ENCODE peak calls at places on chromosomes 4 and X, in four cellular contexts. One of them, this sample, is unnamed.

GRCh38 chr4:61214680-61215079 is 14.6 kb downstream of the ADGRL3 start:
- DNase-seq in AG09319: no peak
- DNase-seq in omental fat pad: no peak
- DNase-seq in activated CD8-positive, alpha-beta T cell treated with anti-CD3 and anti-CD28 coated beads for 36 hours: no peak
- DNase-seq in this sample: no peak

GRCh38 chrX:11386001-11386523 is 92.8 kb downstream of the AMELX start:
- DNase-seq in AG09319: peak; percentile 31
- DNase-seq in omental fat pad: no peak
- DNase-seq in activated CD8-positive, alpha-beta T cell treated with anti-CD3 and anti-CD28 coated beads for 36 hours: no peak
- DNase-seq in this sample: no peak

GRCh38 chr4:20464381-20464780 is 212.7 kb downstream of the SLIT2 start:
- DNase-seq in AG09319: no peak
- DNase-seq in omental fat pad: no peak
- DNase-seq in activated CD8-positive, alpha-beta T cell treated with anti-CD3 and anti-CD28 coated beads for 36 hours: no peak
- DNase-seq in this sample: no peak

GRCh38 chr4:176879370-176880116 is 86.8 kb upstream of the VEGFC start:
- DNase-seq in AG09319: no peak
- DNase-seq in omental fat pad: no peak
- DNase-seq in activated CD8-positive, alpha-beta T cell treated with anti-CD3 and anti-CD28 coated beads for 36 hours: no peak
- DNase-seq in this sample: no peak

GRCh38 chr4:184262901-184263300 is 45.2 kb upstream of the ENPP6 start:
- DNase-seq in AG09319: no peak
- DNase-seq in omental fat pad: no peak
- DNase-seq in activated CD8-positive, alpha-beta T cell treated with anti-CD3 and anti-CD28 coated beads for 36 hours: peak; percentile 46
- DNase-seq in this sample: no peak

GRCh38 chr4:71456841-71457240 is 118.0 kb downstream of the SLC4A4 start:
- DNase-seq in AG09319: peak; percentile 10
- DNase-seq in omental fat pad: no peak
- DNase-seq in activated CD8-positive, alpha-beta T cell treated with anti-CD3 and anti-CD28 coated beads for 36 hours: no peak
- DNase-seq in this sample: peak; percentile 0

GRCh38 chrX:47751670-47752069 is 85.0 kb upstream of the ZNF81 start:
- DNase-seq in AG09319: no peak
- DNase-seq in omental fat pad: no peak
- DNase-seq in activated CD8-positive, alpha-beta T cell treated with anti-CD3 and anti-CD28 coated beads for 36 hours: peak; percentile 55
- DNase-seq in this sample: no peak

GRCh38 chrX:39891781-39892180 is 206.0 kb downstream of the BCOR start:
- DNase-seq in AG09319: no peak
- DNase-seq in omental fat pad: no peak
- DNase-seq in activated CD8-positive, alpha-beta T cell treated with anti-CD3 and anti-CD28 coated beads for 36 hours: no peak
- DNase-seq in this sample: no peak

GRCh38 chrX:44343412-44343942 is at the start of gene EFHC2:
- DNase-seq in AG09319: no peak
- DNase-seq in omental fat pad: no peak
- DNase-seq in activated CD8-positive, alpha-beta T cell treated with anti-CD3 and anti-CD28 coated beads for 36 hours: peak; percentile 52
- DNase-seq in this sample: no peak

GRCh38 chr4:111174331-111174730 is 551.5 kb upstream of the PITX2 start:
- DNase-seq in AG09319: no peak
- DNase-seq in omental fat pad: no peak
- DNase-seq in activated CD8-positive, alpha-beta T cell treated with anti-CD3 and anti-CD28 coated beads for 36 hours: no peak
- DNase-seq in this sample: no peak

GRCh38 chr4:85842540-85842939 is 367.6 kb downstream of the ARHGAP24 start:
- DNase-seq in AG09319: no peak
- DNase-seq in omental fat pad: no peak
- DNase-seq in activated CD8-positive, alpha-beta T cell treated with anti-CD3 and anti-CD28 coated beads for 36 hours: peak; percentile 21
- DNase-seq in this sample: no peak

GRCh38 chr4:74044676-74045075 is 6.2 kb upstream of the CXCL3 start:
- DNase-seq in AG09319: no peak
- DNase-seq in omental fat pad: no peak
- DNase-seq in activated CD8-positive, alpha-beta T cell treated with anti-CD3 and anti-CD28 coated beads for 36 hours: no peak
- DNase-seq in this sample: no peak

GRCh38 chr4:113468165-113469022 is 293.1 kb downstream of the CAMK2D start:
- DNase-seq in AG09319: peak; percentile 98
- DNase-seq in omental fat pad: peak; percentile 84
- DNase-seq in activated CD8-positive, alpha-beta T cell treated with anti-CD3 and anti-CD28 coated beads for 36 hours: peak; percentile 57
- DNase-seq in this sample: peak; percentile 69

GRCh38 chr4:7417639-7418038 is 17.1 kb downstream of the PSAPL1 start:
- DNase-seq in AG09319: no peak
- DNase-seq in omental fat pad: no peak
- DNase-seq in activated CD8-positive, alpha-beta T cell treated with anti-CD3 and anti-CD28 coated beads for 36 hours: no peak
- DNase-seq in this sample: no peak

GRCh38 chr4:93852680-93853079 is 24.1 kb downstream of the ATOH1 start:
- DNase-seq in AG09319: no peak
- DNase-seq in omental fat pad: no peak
- DNase-seq in activated CD8-positive, alpha-beta T cell treated with anti-CD3 and anti-CD28 coated beads for 36 hours: no peak
- DNase-seq in this sample: no peak

GRCh38 chr4:133808151-133808550 is 393.4 kb downstream of the PABPC4L start:
- DNase-seq in AG09319: no peak
- DNase-seq in omental fat pad: no peak
- DNase-seq in activated CD8-positive, alpha-beta T cell treated with anti-CD3 and anti-CD28 coated beads for 36 hours: no peak
- DNase-seq in this sample: no peak

GRCh38 chrX:154460326-154460725 is 2.2 kb downstream of the PLXNA3 start:
- DNase-seq in AG09319: no peak
- DNase-seq in omental fat pad: no peak
- DNase-seq in activated CD8-positive, alpha-beta T cell treated with anti-CD3 and anti-CD28 coated beads for 36 hours: no peak
- DNase-seq in this sample: no peak

GRCh38 chr4:151215295-151215694 is 61.7 kb upstream of the PRSS48 start:
- DNase-seq in AG09319: no peak
- DNase-seq in omental fat pad: no peak
- DNase-seq in activated CD8-positive, alpha-beta T cell treated with anti-CD3 and anti-CD28 coated beads for 36 hours: no peak
- DNase-seq in this sample: no peak

GRCh38 chrX:12263211-12263610 is 124.9 kb downstream of the FRMPD4 start:
- DNase-seq in AG09319: no peak
- DNase-seq in omental fat pad: no peak
- DNase-seq in activated CD8-positive, alpha-beta T cell treated with anti-CD3 and anti-CD28 coated beads for 36 hours: no peak
- DNase-seq in this sample: no peak

GRCh38 chrX:115093206-115093605 is 75.8 kb upstream of the IL13RA2 start:
- DNase-seq in AG09319: no peak
- DNase-seq in omental fat pad: no peak
- DNase-seq in activated CD8-positive, alpha-beta T cell treated with anti-CD3 and anti-CD28 coated beads for 36 hours: no peak
- DNase-seq in this sample: no peak

GRCh38 chr4:112975567-112976355 is 73.7 kb upstream of the ANK2 start:
- DNase-seq in AG09319: no peak
- DNase-seq in omental fat pad: no peak
- DNase-seq in activated CD8-positive, alpha-beta T cell treated with anti-CD3 and anti-CD28 coated beads for 36 hours: no peak
- DNase-seq in this sample: no peak

GRCh38 chrX:154380153-154380552 is 1.1 kb downstream of the EMD start:
- DNase-seq in AG09319: no peak
- DNase-seq in omental fat pad: no peak
- DNase-seq in activated CD8-positive, alpha-beta T cell treated with anti-CD3 and anti-CD28 coated beads for 36 hours: no peak
- DNase-seq in this sample: no peak

GRCh38 chr4:16196482-16197393 is 29.5 kb downstream of the TAPT1 start:
- DNase-seq in AG09319: peak; percentile 27
- DNase-seq in omental fat pad: no peak
- DNase-seq in activated CD8-positive, alpha-beta T cell treated with anti-CD3 and anti-CD28 coated beads for 36 hours: no peak
- DNase-seq in this sample: peak; percentile 92

GRCh38 chr4:52421811-52422213 is 237.3 kb downstream of the USP46 start:
- DNase-seq in AG09319: peak; percentile 79
- DNase-seq in omental fat pad: no peak
- DNase-seq in activated CD8-positive, alpha-beta T cell treated with anti-CD3 and anti-CD28 coated beads for 36 hours: no peak
- DNase-seq in this sample: no peak

GRCh38 chr4:4248885-4249203 is 821 bp upstream of the TMEM128 start:
- DNase-seq in AG09319: no peak
- DNase-seq in omental fat pad: no peak
- DNase-seq in activated CD8-positive, alpha-beta T cell treated with anti-CD3 and anti-CD28 coated beads for 36 hours: peak; percentile 16
- DNase-seq in this sample: no peak

GRCh38 chrX:30373479-30373878 is 64.3 kb upstream of the NR0B1 start:
- DNase-seq in AG09319: no peak
- DNase-seq in omental fat pad: no peak
- DNase-seq in activated CD8-positive, alpha-beta T cell treated with anti-CD3 and anti-CD28 coated beads for 36 hours: no peak
- DNase-seq in this sample: no peak

GRCh38 chrX:53356186-53356585 is 66.3 kb downstream of the SMC1A start:
- DNase-seq in AG09319: no peak
- DNase-seq in omental fat pad: no peak
- DNase-seq in activated CD8-positive, alpha-beta T cell treated with anti-CD3 and anti-CD28 coated beads for 36 hours: peak; percentile 9
- DNase-seq in this sample: peak; percentile 55

GRCh38 chr4:139015948-139016451 is 419 bp downstream of the NOCT start:
- DNase-seq in AG09319: no peak
- DNase-seq in omental fat pad: no peak
- DNase-seq in activated CD8-positive, alpha-beta T cell treated with anti-CD3 and anti-CD28 coated beads for 36 hours: peak; percentile 52
- DNase-seq in this sample: peak; percentile 45

GRCh38 chrX:20680998-20681397 is 414.3 kb upstream of the RPS6KA3 start:
- DNase-seq in AG09319: no peak
- DNase-seq in omental fat pad: no peak
- DNase-seq in activated CD8-positive, alpha-beta T cell treated with anti-CD3 and anti-CD28 coated beads for 36 hours: no peak
- DNase-seq in this sample: no peak

GRCh38 chr4:26490111-26490979 is at the start of gene CCKAR:
- DNase-seq in AG09319: no peak
- DNase-seq in omental fat pad: no peak
- DNase-seq in activated CD8-positive, alpha-beta T cell treated with anti-CD3 and anti-CD28 coated beads for 36 hours: no peak
- DNase-seq in this sample: peak; percentile 43

GRCh38 chrX:20333672-20334071 is 67.0 kb upstream of the RPS6KA3 start:
- DNase-seq in AG09319: no peak
- DNase-seq in omental fat pad: no peak
- DNase-seq in activated CD8-positive, alpha-beta T cell treated with anti-CD3 and anti-CD28 coated beads for 36 hours: peak; percentile 48
- DNase-seq in this sample: no peak

GRCh38 chrX:95058815-95059214 is 1384.8 kb downstream of the FAM133A start:
- DNase-seq in AG09319: peak; percentile 28
- DNase-seq in omental fat pad: no peak
- DNase-seq in activated CD8-positive, alpha-beta T cell treated with anti-CD3 and anti-CD28 coated beads for 36 hours: no peak
- DNase-seq in this sample: no peak

GRCh38 chr4:2222838-2223237 is 19.1 kb downstream of the HAUS3 start:
- DNase-seq in AG09319: no peak
- DNase-seq in omental fat pad: no peak
- DNase-seq in activated CD8-positive, alpha-beta T cell treated with anti-CD3 and anti-CD28 coated beads for 36 hours: no peak
- DNase-seq in this sample: no peak
- TF ChIP-seq CTCF in AG09319: no peak
- TF ChIP-seq CTCF in omental fat pad: no peak
- TF ChIP-seq CTCF in activated CD8-positive, alpha-beta T cell treated with anti-CD3 and anti-CD28 coated beads for 36 hours: no peak
- TF ChIP-seq CTCF in this sample: no peak

GRCh38 chr4:19130836-19131235 is 1109.3 kb upstream of the LCORL start:
- DNase-seq in AG09319: no peak
- DNase-seq in omental fat pad: no peak
- DNase-seq in activated CD8-positive, alpha-beta T cell treated with anti-CD3 and anti-CD28 coated beads for 36 hours: no peak
- DNase-seq in this sample: no peak

GRCh38 chr4:19134685-19135084 is 1113.1 kb upstream of the LCORL start:
- DNase-seq in AG09319: no peak
- DNase-seq in omental fat pad: no peak
- DNase-seq in activated CD8-positive, alpha-beta T cell treated with anti-CD3 and anti-CD28 coated beads for 36 hours: no peak
- DNase-seq in this sample: no peak

GRCh38 chr4:19135886-19136633 is 1114.5 kb upstream of the LCORL start:
- DNase-seq in AG09319: no peak
- DNase-seq in omental fat pad: no peak
- DNase-seq in activated CD8-positive, alpha-beta T cell treated with anti-CD3 and anti-CD28 coated beads for 36 hours: no peak
- DNase-seq in this sample: no peak

GRCh38 chr4:19128176-19128575 is 1106.6 kb upstream of the LCORL start:
- DNase-seq in AG09319: no peak
- DNase-seq in omental fat pad: no peak
- DNase-seq in activated CD8-positive, alpha-beta T cell treated with anti-CD3 and anti-CD28 coated beads for 36 hours: no peak
- DNase-seq in this sample: no peak

DNA sequence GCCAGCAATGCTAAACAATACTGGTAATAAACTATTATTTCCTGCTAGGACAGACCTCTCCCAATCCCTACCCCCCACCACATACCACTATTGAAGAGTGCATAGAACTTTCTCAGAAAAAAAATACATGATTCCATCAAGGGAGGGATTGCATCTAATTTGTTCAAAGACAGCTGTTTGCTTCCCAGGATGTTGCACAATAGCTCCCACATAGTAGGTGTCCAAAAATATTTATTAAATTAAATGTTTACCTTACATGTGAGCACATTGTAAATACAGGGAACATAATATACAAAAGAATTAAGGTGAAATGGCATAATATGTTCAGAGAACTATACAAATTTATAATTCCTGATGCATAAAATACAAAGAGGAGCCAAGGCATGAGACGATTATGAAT is 1111.8 kb upstream of the LCORL start:
- DNase-seq in AG09319: no peak
- DNase-seq in omental fat pad: no peak
- DNase-seq in activated CD8-positive, alpha-beta T cell treated with anti-CD3 and anti-CD28 coated beads for 36 hours: no peak
- DNase-seq in this sample: no peak
- TF ChIP-seq CTCF in AG09319: no peak
- TF ChIP-seq CTCF in omental fat pad: no peak
- TF ChIP-seq CTCF in activated CD8-positive, alpha-beta T cell treated with anti-CD3 and anti-CD28 coated beads for 36 hours: no peak
- TF ChIP-seq CTCF in this sample: no peak

GRCh38 chr4:32633421-32633820 is 1913.3 kb downstream of the PCDH7 start:
- DNase-seq in AG09319: no peak
- DNase-seq in omental fat pad: no peak
- DNase-seq in activated CD8-positive, alpha-beta T cell treated with anti-CD3 and anti-CD28 coated beads for 36 hours: no peak
- DNase-seq in this sample: no peak
- TF ChIP-seq CTCF in AG09319: no peak
- TF ChIP-seq CTCF in omental fat pad: no peak
- TF ChIP-seq CTCF in activated CD8-positive, alpha-beta T cell treated with anti-CD3 and anti-CD28 coated beads for 36 hours: no peak
- TF ChIP-seq CTCF in this sample: no peak

GRCh38 chr4:1050486-1051213 is 39.2 kb downstream of the FGFRL1 start:
- DNase-seq in AG09319: no peak
- DNase-seq in omental fat pad: no peak
- DNase-seq in activated CD8-positive, alpha-beta T cell treated with anti-CD3 and anti-CD28 coated beads for 36 hours: no peak
- DNase-seq in this sample: no peak
- TF ChIP-seq CTCF in AG09319: peak; percentile 33
- TF ChIP-seq CTCF in omental fat pad: no peak
- TF ChIP-seq CTCF in activated CD8-positive, alpha-beta T cell treated with anti-CD3 and anti-CD28 coated beads for 36 hours: no peak
- TF ChIP-seq CTCF in this sample: no peak

DNA sequence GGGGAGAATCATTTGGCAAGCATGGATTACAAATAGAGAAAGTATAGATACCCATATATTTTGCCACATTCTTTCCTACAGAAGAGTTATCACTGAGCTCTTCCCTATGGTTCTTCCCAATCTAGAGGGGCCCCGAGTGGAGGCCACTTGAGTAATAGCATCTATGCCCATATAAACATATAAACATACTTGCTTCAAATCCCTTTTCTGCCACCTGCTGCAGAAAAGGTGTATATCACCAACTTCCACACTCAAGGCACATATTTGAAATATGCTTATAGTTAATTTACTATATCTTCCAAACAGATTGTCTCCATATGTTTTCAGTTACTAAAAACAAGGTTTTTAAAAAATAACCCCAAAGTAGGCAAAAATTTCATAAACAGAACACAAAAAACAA is 642.8 kb upstream of the DIPK2B start:
- DNase-seq in AG09319: no peak
- DNase-seq in omental fat pad: no peak
- DNase-seq in activated CD8-positive, alpha-beta T cell treated with anti-CD3 and anti-CD28 coated beads for 36 hours: no peak
- DNase-seq in this sample: peak; percentile 28
- TF ChIP-seq CTCF in AG09319: no peak
- TF ChIP-seq CTCF in omental fat pad: no peak
- TF ChIP-seq CTCF in activated CD8-positive, alpha-beta T cell treated with anti-CD3 and anti-CD28 coated beads for 36 hours: peak; percentile 21
- TF ChIP-seq CTCF in this sample: peak; percentile 29

DNA sequence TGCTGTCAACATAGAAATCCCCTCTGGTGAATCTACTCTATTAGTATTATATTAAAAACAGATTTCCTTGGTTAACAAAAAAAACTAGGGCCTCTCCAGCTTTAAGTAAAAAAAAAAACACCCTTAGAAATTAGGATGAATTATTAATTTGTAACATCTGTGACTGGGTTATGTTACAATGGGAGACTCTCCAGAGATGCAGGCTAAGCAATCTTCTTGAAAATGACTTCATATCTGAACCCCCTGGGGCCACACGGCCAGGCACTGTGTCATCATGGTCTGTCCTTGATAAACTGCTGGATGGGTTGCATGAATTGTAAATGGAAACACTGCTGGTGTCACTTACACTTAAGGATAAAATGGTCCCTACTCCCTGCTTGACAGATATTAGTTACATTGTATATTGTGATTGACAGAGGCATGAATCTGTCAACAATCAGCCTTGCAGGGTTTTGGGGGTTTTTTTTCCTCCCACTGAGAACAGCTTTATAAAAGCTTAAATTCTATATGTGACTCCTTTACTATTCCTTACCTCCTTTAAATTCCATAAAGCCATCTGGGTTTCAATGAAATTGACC is 49.1 kb downstream of the PRKG2 start:
- DNase-seq in AG09319: peak; percentile 56
- DNase-seq in omental fat pad: no peak
- DNase-seq in activated CD8-positive, alpha-beta T cell treated with anti-CD3 and anti-CD28 coated beads for 36 hours: no peak
- DNase-seq in this sample: peak; percentile 18
- TF ChIP-seq CTCF in AG09319: no peak
- TF ChIP-seq CTCF in omental fat pad: no peak
- TF ChIP-seq CTCF in activated CD8-positive, alpha-beta T cell treated with anti-CD3 and anti-CD28 coated beads for 36 hours: no peak
- TF ChIP-seq CTCF in this sample: no peak

This sample was measured in A673.